ENCODE peak calls at places on chromosomes 5 and 9, in ten cellular contexts. Z is amniotic epithelial cell; P is hypothalamus; G is stimulated activated CD8-positive, alpha-beta memory T cell treated with anti-CD3 and anti-CD28 coated beads, Interleukin-4, amount 100 ng/mL, for 1 hour; N is amniotic stem cell; Y is choroid plexus epithelial cell; B is NCI-H1930; S is substantia nigra; J is stimulated activated CD4-positive, alpha-beta T cell treated with anti-CD3 and anti-CD28 coated beads, Interleukin-4, amount 100 ng/mL, for 1 hour; X is H7. O is an unnamed sample.

GRCh38 chr9:6567140-6567591 is 78.4 kb downstream of the GLDC start:
- DNase-seq in Z (peak; percentile 93), P (peak; percentile 33), G (no peak), N (peak; percentile 70), Y (peak; percentile 93), B (no peak), S (peak; percentile 37), J (peak; percentile 19), X (no peak), O (peak; percentile 93)

GRCh38 chr5:178994580-178995340 is at the start of gene GRM6:
- DNase-seq in Z (no peak), P (no peak), G (no peak), N (no peak), Y (no peak), B (no peak), S (no peak), J (no peak), X (peak; percentile 79), O (no peak)

GRCh38 chr9:106980551-106981101 is 117.7 kb downstream of the ZNF462 start:
- DNase-seq in Z (peak; percentile 29), P (no peak), G (no peak), N (no peak), Y (peak; percentile 39), B (no peak), S (no peak), J (no peak), X (no peak), O (peak; percentile 10)

GRCh38 chr5:140253985-140254384 is 48.9 kb downstream of the PFDN1 start:
- DNase-seq in Z (peak; percentile 51), P (no peak), G (no peak), N (no peak), Y (no peak), B (no peak), S (no peak), J (no peak), X (no peak), O (no peak)

GRCh38 chr9:16619341-16619740 is 251.1 kb downstream of the BNC2 start:
- DNase-seq in Z (no peak), P (no peak), G (no peak), N (no peak), Y (peak; percentile 47), B (no peak), S (no peak), J (no peak), X (no peak), O (no peak)

GRCh38 chr5:96790851-96791513 is 16.8 kb downstream of the ERAP1 start:
- DNase-seq in Z (peak; percentile 39), P (no peak), G (no peak), N (no peak), Y (peak; percentile 54), B (no peak), S (no peak), J (no peak), X (no peak), O (peak; percentile 53)

GRCh38 chr5:138724470-138725146 is 28.6 kb upstream of the CTNNA1 start:
- DNase-seq in Z (peak; percentile 63), P (no peak), G (no peak), N (no peak), Y (no peak), B (no peak), S (peak; percentile 3), J (no peak), X (no peak), O (peak; percentile 68)

GRCh38 chr9:72615931-72616330 is 94.5 kb downstream of the TMC1 start:
- DNase-seq in Z (no peak), P (no peak), G (no peak), N (no peak), Y (no peak), B (no peak), S (no peak), J (no peak), X (no peak), O (no peak)

GRCh38 chr9:24672336-24672735 is 126.6 kb upstream of the IZUMO3 start:
- DNase-seq in Z (no peak), P (no peak), G (no peak), N (no peak), Y (no peak), B (no peak), S (no peak), J (no peak), X (no peak), O (no peak)

GRCh38 chr5:157708866-157709265 is 22.4 kb upstream of the THG1L start:
- DNase-seq in Z (peak; percentile 54), P (no peak), G (no peak), N (no peak), Y (no peak), B (no peak), S (no peak), J (no peak), X (no peak), O (peak; percentile 20)

GRCh38 chr5:94017579-94017978 is 276.2 kb upstream of the POU5F2 start:
- DNase-seq in Z (no peak), P (no peak), G (no peak), N (no peak), Y (peak; percentile 19), B (no peak), S (no peak), J (no peak), X (no peak), O (peak; percentile 8)

GRCh38 chr5:164048527-164048926 is 543.1 kb downstream of the MAT2B start:
- DNase-seq in Z (peak; percentile 26), P (no peak), G (no peak), N (no peak), Y (peak; percentile 53), B (no peak), S (no peak), J (no peak), X (no peak), O (peak; percentile 70)

GRCh38 chr5:157915638-157916037 is 56.7 kb upstream of the CLINT1 start:
- DNase-seq in Z (peak; percentile 20), P (peak; percentile 88), G (no peak), N (no peak), Y (peak; percentile 56), B (no peak), S (peak; percentile 76), J (no peak), X (no peak), O (peak; percentile 75)

GRCh38 chr5:55226934-55227737 is at the start of gene MCIDAS:
- DNase-seq in Z (no peak), P (no peak), G (no peak), N (no peak), Y (no peak), B (peak; percentile 73), S (no peak), J (peak; percentile 71), X (peak; percentile 96), O (no peak)

GRCh38 chr5:173524136-173524535 is 92.3 kb downstream of the BOD1 start:
- DNase-seq in Z (no peak), P (no peak), G (no peak), N (no peak), Y (no peak), B (no peak), S (no peak), J (no peak), X (no peak), O (no peak)